ENCODE peak calls at places on chromosomes 16 and 17, in nine cellular contexts. W is heart right ventricle, Y is astrocyte of the spinal cord, S is AG10803, C is left ventricle myocardium inferior, L is HFF-Myc, R is lower lobe of right lung, D is heart left ventricle, G is ascending aorta. X is an unnamed sample.

GRCh38 chr16:15653227-15653626 is 3.2 kb downstream of the NDE1 start:
- DNase-seq in G (no peak), C (peak), W (peak), S (peak), R (no peak), Y (peak), D (peak), L (no peak), X (peak)

GRCh38 chr17:27217631-27218030 is 76.3 kb upstream of the WSB1 start:
- DNase-seq in Y (no peak), G (no peak), L (no peak), D (no peak), S (no peak), W (no peak), R (no peak), C (no peak), X (no peak)

GRCh38 chr17:71033336-71033735 is 864.0 kb downstream of the KCNJ2 start:
- DNase-seq in S (no peak), C (no peak), Y (peak), L (no peak), G (no peak), D (no peak), W (no peak), R (no peak), X (no peak)

GRCh38 chr16:10466861-10467260 is 81.0 kb downstream of the ATF7IP2 start:
- DNase-seq in C (no peak), D (no peak), Y (no peak), L (no peak), G (no peak), S (no peak), R (no peak), W (no peak), X (no peak)

GRCh38 chr16:65373095-65373494 is 251.2 kb upstream of the CDH11 start:
- DNase-seq in D (no peak), G (no peak), L (no peak), S (peak), R (no peak), C (no peak), Y (no peak), W (no peak), X (no peak)

GRCh38 chr17:37610971-37611370 is 1.8 kb upstream of the SYNRG start:
- DNase-seq in D (no peak), S (peak), G (no peak), L (no peak), Y (no peak), W (no peak), C (no peak), R (no peak), X (no peak)

GRCh38 chr17:81020767-81021497 is 14.0 kb upstream of the BAIAP2 start:
- DNase-seq in R (peak), S (peak), L (no peak), D (peak), W (peak), Y (peak), G (no peak), C (peak), X (no peak)

GRCh38 chr16:20900299-20901067 is at the start of the genes DCUN1D3 and LYRM1:
- DNase-seq in Y (peak), R (peak), S (peak), W (peak), G (peak), C (peak), D (peak), L (peak), X (peak)

GRCh38 chr16:51392651-51393187 is 241.6 kb upstream of the SALL1 start:
- DNase-seq in S (peak), D (no peak), L (peak), R (no peak), Y (peak), W (no peak), G (no peak), C (no peak), X (peak)

GRCh38 chr17:82055023-82055964 is 3.6 kb downstream of the GPS1 start:
- DNase-seq in D (no peak), Y (no peak), L (no peak), S (no peak), G (no peak), C (no peak), W (no peak), R (no peak), X (no peak)

GRCh38 chr17:51260960-51261958 is 913 bp downstream of the UTP18 start:
- DNase-seq in W (peak), C (peak), S (no peak), Y (no peak), R (peak), L (no peak), D (peak), G (no peak), X (no peak)

GRCh38 chr17:79325707-79326106 is 251.1 kb downstream of the ENGASE start:
- DNase-seq in L (no peak), D (no peak), R (no peak), W (no peak), G (no peak), S (no peak), C (no peak), Y (no peak), X (peak)

DNA sequence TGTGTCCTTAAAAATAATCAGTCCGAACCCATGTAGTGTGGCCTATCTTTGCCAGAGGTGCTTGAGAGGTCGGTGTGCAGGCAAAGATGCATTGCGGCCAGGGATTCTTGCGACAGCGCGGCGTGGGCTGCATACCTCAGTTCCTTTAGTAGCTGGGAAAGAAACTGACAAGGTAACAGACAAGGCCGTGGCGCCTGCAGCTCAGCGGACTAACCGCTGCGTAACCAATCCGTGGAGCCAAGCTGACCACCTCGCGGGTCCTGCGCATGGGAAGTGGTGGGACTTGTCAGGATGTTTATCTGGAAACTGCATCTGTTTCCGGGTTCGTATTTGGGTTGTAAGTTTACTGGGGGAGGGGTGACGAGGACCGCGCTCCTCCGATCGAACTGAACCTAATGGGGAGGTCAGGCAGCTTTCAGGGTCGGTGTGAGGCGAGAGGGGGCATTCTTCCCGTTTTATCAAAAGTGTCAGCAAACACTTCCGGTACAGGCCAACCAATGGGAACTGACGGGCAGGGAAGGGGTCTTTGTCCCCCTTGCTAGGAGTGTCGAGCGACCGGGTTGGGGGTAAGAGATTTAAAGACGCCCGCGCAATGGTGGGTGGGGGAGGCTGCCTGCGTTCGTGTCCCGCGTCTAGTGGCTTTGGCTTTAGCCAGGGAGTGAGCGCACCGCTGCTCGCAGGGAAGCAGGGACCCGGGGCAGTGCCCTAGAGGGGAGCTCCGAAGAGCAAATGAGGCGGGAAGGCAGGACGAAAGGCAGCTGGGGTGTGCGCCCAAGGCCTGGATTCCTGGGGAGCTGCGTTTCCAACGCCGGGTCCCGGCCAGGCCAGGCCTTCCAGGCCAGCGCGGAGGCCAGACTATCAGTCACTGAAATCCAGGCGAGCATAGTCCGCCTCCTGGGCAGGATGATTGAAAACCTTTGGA is 7.0 kb downstream of the IRX6 start:
- DNase-seq in S (no peak), Y (no peak), G (no peak), R (no peak), D (peak), C (no peak), W (no peak), L (no peak), X (no peak)
- H3K4me3 ChIP-seq in S (no peak), Y (no peak), G (peak), R (peak), D (peak), C (peak), W (peak), L (no peak), X (no peak)

GRCh38 chr16:56425439-56425832 is at the start of gene AMFR:
- DNase-seq in D (peak), W (peak), S (peak), Y (peak), L (no peak), R (peak), C (peak), G (no peak), X (peak)
- TF ChIP-seq CTCF in D (no peak), W (peak), S (no peak), Y (peak), L (peak), R (peak), C (peak), G (no peak), X (peak)

GRCh38 chr17:39402279-39402889 is 958 bp upstream of the FBXL20 start:
- DNase-seq in C (peak), D (peak), L (peak), R (peak), W (peak), S (peak), G (peak), Y (peak), X (peak)
- H3K4me3 ChIP-seq in C (peak), D (peak), L (peak), R (peak), W (peak), S (peak), G (peak), Y (peak), X (peak)

DNA sequence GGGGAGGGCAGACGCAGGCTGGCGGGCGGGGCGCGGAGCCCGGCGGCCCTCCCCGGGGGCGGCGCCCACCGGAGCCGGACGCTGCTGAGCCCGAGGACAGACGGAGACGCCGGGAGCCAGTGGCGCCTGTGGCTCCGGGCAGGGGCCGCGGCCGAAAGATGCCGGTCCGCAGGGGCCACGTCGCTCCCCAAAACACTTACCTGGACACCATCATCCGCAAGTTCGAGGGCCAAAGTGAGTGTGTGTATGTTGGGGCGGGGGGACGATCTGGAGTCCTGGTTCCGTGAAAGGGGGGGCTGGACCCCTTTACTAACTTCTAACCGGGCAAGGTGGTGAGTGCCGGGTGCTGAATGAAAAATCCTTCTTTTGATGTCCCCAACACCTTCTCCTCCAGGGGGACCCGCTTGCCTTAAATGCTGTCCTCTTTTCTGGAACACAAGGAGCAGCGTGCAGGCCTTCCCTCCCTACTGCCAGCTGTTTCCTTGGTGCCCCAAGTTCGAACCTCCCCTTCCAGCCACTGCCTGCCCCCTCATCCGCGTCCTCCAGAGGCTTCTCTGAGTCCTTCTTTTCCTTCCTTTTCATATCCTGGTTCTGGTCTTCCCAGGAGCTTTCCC is at the start of gene KCNH6:
- DNase-seq in G (no peak), L (no peak), W (no peak), D (no peak), C (no peak), R (no peak), Y (no peak), S (no peak), X (no peak)
- TF ChIP-seq CTCF in G (no peak), L (no peak), W (no peak), D (no peak), C (no peak), R (no peak), Y (no peak), S (no peak), X (no peak)

GRCh38 chr16:88634141-88634993 is 4.0 kb upstream of the IL17C start:
- DNase-seq in D (peak), Y (no peak), R (peak), W (peak), G (peak), L (no peak), C (peak), S (peak), X (peak)
- H3K4me3 ChIP-seq in D (peak), Y (peak), R (peak), W (peak), G (peak), L (peak), C (peak), S (peak), X (peak)

DNA sequence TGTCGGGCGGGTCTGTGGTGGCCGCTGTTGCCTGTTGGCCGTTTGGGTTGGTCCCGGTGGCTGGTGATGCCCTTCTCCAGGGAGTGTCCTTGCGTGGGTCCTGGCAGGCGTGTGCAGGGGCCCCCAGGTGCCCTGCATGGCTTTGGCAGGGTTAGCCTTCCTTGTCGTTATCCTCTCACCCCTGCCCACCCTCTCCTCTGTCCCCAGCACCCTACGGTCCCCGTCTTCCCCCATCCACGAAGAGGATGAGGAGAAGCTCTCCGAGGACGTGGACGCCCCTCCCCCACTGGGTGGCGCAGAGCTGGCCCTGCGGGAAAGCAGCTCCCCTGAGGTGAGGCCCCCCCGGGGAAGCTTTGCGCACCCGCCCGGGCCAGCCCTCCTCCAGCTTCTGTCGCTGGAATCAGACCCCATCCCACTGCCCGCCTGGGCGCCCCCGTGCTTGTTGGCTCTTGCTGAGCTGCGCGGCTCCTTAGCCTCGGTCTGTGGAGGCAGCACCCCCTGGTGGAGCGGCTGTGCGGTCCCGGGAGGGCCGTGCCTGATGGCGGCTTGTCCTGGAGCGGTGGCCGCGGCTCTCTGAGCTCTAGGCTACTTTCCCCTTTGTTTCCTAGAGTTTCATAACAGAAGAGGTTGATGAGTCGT is 10.6 kb upstream of the NUDT16L1 start:
- DNase-seq in L (no peak), Y (peak), S (no peak), C (no peak), D (no peak), W (no peak), R (peak), G (no peak), X (peak)
- TF ChIP-seq CTCF in L (peak), Y (peak), S (no peak), C (peak), D (peak), W (peak), R (peak), G (no peak), X (peak)

DNA sequence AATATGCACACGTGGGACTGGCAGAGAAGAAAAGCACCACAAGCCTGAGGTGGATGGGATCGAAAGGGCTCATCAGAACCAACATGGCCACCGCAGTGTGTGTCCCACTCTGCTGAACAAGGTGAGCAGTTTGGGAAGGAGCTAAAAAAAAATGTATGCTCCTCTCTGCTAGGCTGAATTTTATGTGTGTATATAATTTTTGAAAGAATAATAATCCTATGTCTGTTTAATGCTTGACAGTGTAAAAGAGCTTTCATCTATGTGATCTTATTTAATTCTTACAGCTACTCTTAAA is 14.2 kb upstream of the EEF2K start:
- DNase-seq in C (no peak), L (no peak), G (no peak), W (peak), Y (no peak), S (no peak), R (no peak), D (no peak), X (peak)
- H3K4me3 ChIP-seq in C (peak), L (peak), G (peak), W (peak), Y (peak), S (peak), R (peak), D (peak), X (peak)

X was measured in foreskin fibroblast.